ENCODE peak calls at places on chromosome 5, in ten cellular contexts. Q, R, F, G, C, I, L, U, J and P are unnamed samples.
A peak's percentile ranks its signal among the peaks of the same experiment; 100 is the strongest.

GRCh38 chr5:133763744-133764143 is 151.4 kb upstream of the FSTL4 start:
- DNase-seq in G (no peak), R (no peak), C (peak; percentile 32), J (no peak), F (no peak), U (no peak), L (no peak), Q (peak; percentile 50), I (no peak), P (no peak)

GRCh38 chr5:99068944-99069650 is 140.3 kb upstream of the CHD1 start:
- DNase-seq in C (no peak), Q (no peak), I (no peak), G (no peak), J (no peak), F (no peak), L (no peak), R (no peak), U (no peak), P (no peak)

GRCh38 chr5:180330810-180331646 is 22.1 kb downstream of the GFPT2 start:
- DNase-seq in U (no peak), R (no peak), L (no peak), I (peak; percentile 76), F (peak; percentile 95), Q (peak; percentile 87), J (no peak), C (peak; percentile 60), G (peak; percentile 64), P (peak; percentile 86)

GRCh38 chr5:142013734-142014495 is 1.1 kb upstream of the GNPDA1 start:
- DNase-seq in J (no peak), C (peak; percentile 58), L (no peak), I (peak; percentile 13), R (no peak), Q (no peak), U (no peak), G (no peak), F (no peak), P (peak; percentile 44)

GRCh38 chr5:134242146-134242545 is 16.3 kb upstream of the PPP2CA start:
- DNase-seq in U (no peak), G (no peak), Q (no peak), C (peak; percentile 35), J (no peak), F (peak; percentile 72), R (no peak), L (no peak), I (no peak), P (peak; percentile 56)

GRCh38 chr5:180289433-180289832 is 2.5 kb downstream of the MAPK9 start:
- DNase-seq in C (no peak), L (no peak), I (no peak), G (no peak), J (no peak), U (no peak), Q (no peak), R (no peak), F (no peak), P (no peak)

GRCh38 chr5:27995867-27996266 is 957.5 kb upstream of the CDH9 start:
- DNase-seq in I (no peak), J (no peak), F (no peak), L (no peak), G (no peak), Q (no peak), U (no peak), R (no peak), C (no peak), P (no peak)

GRCh38 chr5:67082941-67083340 is 113.7 kb downstream of the CD180 start:
- DNase-seq in R (no peak), J (no peak), L (no peak), F (no peak), U (no peak), Q (no peak), I (no peak), C (no peak), G (no peak), P (no peak)

GRCh38 chr5:14552017-14552416 is 29.6 kb upstream of the OTULINL start:
- DNase-seq in L (no peak), U (no peak), G (no peak), F (no peak), I (no peak), R (no peak), J (no peak), Q (no peak), C (no peak), P (no peak)

GRCh38 chr5:79552984-79553383 is 39.0 kb upstream of the HOMER1 start:
- DNase-seq in J (no peak), G (no peak), C (no peak), I (no peak), Q (no peak), R (no peak), F (no peak), L (no peak), U (peak; percentile 38), P (no peak)

GRCh38 chr5:88727705-88728313 is 155.2 kb downstream of the MEF2C start:
- DNase-seq in Q (no peak), G (peak; percentile 39), L (no peak), R (no peak), U (peak; percentile 8), I (no peak), F (no peak), J (no peak), C (no peak), P (no peak)

GRCh38 chr5:172866802-172867748 is 33.0 kb downstream of the ERGIC1 start:
- DNase-seq in R (no peak), I (no peak), Q (peak; percentile 96), U (no peak), G (no peak), F (no peak), J (no peak), L (no peak), C (peak; percentile 89), P (no peak)

GRCh38 chr5:96049398-96050272 is 88.0 kb upstream of the ELL2 start:
- DNase-seq in C (no peak), G (no peak), L (no peak), F (peak; percentile 50), I (no peak), U (no peak), R (no peak), Q (no peak), J (no peak), P (peak; percentile 31)

GRCh38 chr5:178199581-178200434 is 4.5 kb upstream of the HNRNPAB start:
- DNase-seq in C (no peak), Q (peak; percentile 67), I (no peak), G (no peak), F (no peak), J (no peak), R (no peak), L (no peak), U (no peak), P (no peak)

GRCh38 chr5:89968870-89969472 is 440.6 kb downstream of the CETN3 start:
- DNase-seq in G (no peak), U (no peak), R (no peak), L (no peak), Q (no peak), J (no peak), F (no peak), I (no peak), C (no peak), P (no peak)

GRCh38 chr5:88391116-88391515 is 122.5 kb upstream of the TMEM161B start:
- DNase-seq in R (no peak), L (no peak), U (no peak), G (no peak), I (no peak), Q (no peak), C (no peak), F (no peak), J (no peak), P (no peak)

GRCh38 chr5:2742921-2743679 is 8.4 kb downstream of the IRX2 start:
- DNase-seq in I (no peak), C (no peak), L (no peak), F (no peak), J (no peak), Q (peak; percentile 50), U (no peak), R (no peak), G (no peak), P (no peak)

GRCh38 chr5:173010021-173010420 is 26.4 kb downstream of the ATP6V0E1 start:
- DNase-seq in G (no peak), C (no peak), I (no peak), F (no peak), L (no peak), J (no peak), U (no peak), R (no peak), Q (peak; percentile 60), P (no peak)

GRCh38 chr5:107592515-107592914 is 78.2 kb downstream of the EFNA5 start:
- DNase-seq in Q (no peak), L (no peak), I (no peak), R (no peak), J (no peak), F (no peak), G (no peak), C (no peak), U (no peak), P (no peak)

GRCh38 chr5:153959134-153959957 is 79.4 kb downstream of the FAM114A2 start:
- DNase-seq in Q (no peak), L (no peak), R (no peak), C (no peak), I (peak; percentile 3), J (no peak), U (no peak), F (peak; percentile 26), G (no peak), P (peak; percentile 23)

GRCh38 chr5:1508679-1509290 is 15.0 kb downstream of the LPCAT1 start:
- DNase-seq in C (no peak), Q (peak; percentile 67), L (no peak), F (no peak), G (no peak), J (peak; percentile 6), I (no peak), U (no peak), R (no peak), P (no peak)

GRCh38 chr5:37696190-37697021 is 143.4 kb downstream of the GDNF start:
- DNase-seq in C (no peak), L (peak; percentile 17), F (no peak), J (no peak), U (no peak), G (no peak), Q (no peak), R (no peak), I (no peak), P (no peak)

GRCh38 chr5:73031839-73032238 is 76.0 kb downstream of the FCHO2 start:
- DNase-seq in F (peak; percentile 35), G (peak; percentile 33), U (no peak), Q (no peak), J (no peak), I (no peak), R (no peak), L (no peak), C (peak; percentile 62), P (no peak)

GRCh38 chr5:98248949-98249348 is 524.5 kb upstream of the RGMB start:
- DNase-seq in U (no peak), G (no peak), J (no peak), C (no peak), F (peak; percentile 86), I (no peak), Q (no peak), L (no peak), R (no peak), P (no peak)

GRCh38 chr5:136364307-136364706 is 1.0 kb downstream of the TRPC7 start:
- DNase-seq in Q (no peak), R (no peak), I (no peak), G (peak; percentile 8), C (no peak), F (no peak), U (no peak), J (no peak), L (no peak), P (no peak)

GRCh38 chr5:181187500-181188213 is 17.3 kb downstream of the TRIM7 start:
- DNase-seq in R (peak; percentile 35), F (no peak), G (peak; percentile 89), C (peak; percentile 84), L (no peak), Q (peak; percentile 87), U (peak; percentile 64), J (no peak), I (no peak), P (peak; percentile 49)

GRCh38 chr5:6013496-6013895 is 364.9 kb downstream of the MED10 start:
- DNase-seq in Q (no peak), U (no peak), F (no peak), R (no peak), I (no peak), J (no peak), C (no peak), L (no peak), G (no peak), P (no peak)

GRCh38 chr5:143233020-143233419 is 170.5 kb downstream of the NR3C1 start:
- DNase-seq in L (no peak), C (no peak), I (no peak), R (no peak), Q (no peak), G (no peak), F (no peak), U (no peak), J (no peak), P (no peak)